ENCODE peak calls at places on chromosomes 1 and 21, in nine cellular contexts. R, E, A, Z, D, I, Q, T and S are unnamed samples.

GRCh38 chr1:32494196-32494595 is 29.3 kb downstream of the ZBTB8B start:
- DNase-seq in Z (no peak), I (no peak), R (no peak), E (no peak), T (no peak), D (no peak), Q (no peak), A (no peak), S (no peak)

GRCh38 chr1:226355679-226356583 is 47.0 kb upstream of the LIN9 start:
- DNase-seq in I (no peak), R (no peak), Q (peak), E (no peak), Z (no peak), A (no peak), T (no peak), D (no peak), S (no peak)

GRCh38 chr1:193676996-193677569 is 490.7 kb upstream of the B3GALT2 start:
- DNase-seq in R (no peak), I (no peak), Q (no peak), D (no peak), Z (no peak), E (no peak), T (no peak), A (no peak), S (no peak)

GRCh38 chr1:204858381-204858821 is 12.3 kb upstream of the NFASC start:
- DNase-seq in D (no peak), R (no peak), A (no peak), I (no peak), T (no peak), Q (no peak), E (no peak), Z (no peak), S (no peak)

GRCh38 chr1:25844485-25845337 is 14.5 kb downstream of the AUNIP start:
- DNase-seq in R (no peak), E (no peak), A (no peak), T (no peak), D (no peak), I (no peak), Z (no peak), Q (no peak), S (no peak)

GRCh38 chr1:16442941-16443340 is 2.4 kb downstream of the NECAP2 start:
- DNase-seq in A (no peak), D (no peak), Q (no peak), T (no peak), R (no peak), Z (no peak), I (no peak), E (no peak), S (no peak)

GRCh38 chr1:202085682-202086373 is 36.9 kb upstream of the GPR37L1 start:
- DNase-seq in I (peak), Q (no peak), R (no peak), D (no peak), A (no peak), E (no peak), T (peak), Z (peak), S (no peak)

GRCh38 chr1:19877821-19878636 is 4.2 kb upstream of the OTUD3 start:
- DNase-seq in E (no peak), Z (no peak), A (no peak), Q (no peak), R (no peak), I (no peak), D (no peak), T (no peak), S (peak)

GRCh38 chr21:39251326-39251725 is 62.1 kb downstream of the BRWD1 start:
- DNase-seq in Z (no peak), I (no peak), R (no peak), Q (no peak), A (no peak), D (no peak), T (peak), E (no peak), S (no peak)

GRCh38 chr1:114718661-114719423 is 2.3 kb upstream of the NRAS start:
- DNase-seq in Z (no peak), A (no peak), R (no peak), D (no peak), T (peak), Q (no peak), E (no peak), I (no peak), S (no peak)

GRCh38 chr1:84020151-84020550 is 21.2 kb upstream of the TTLL7 start:
- DNase-seq in D (no peak), R (no peak), A (no peak), E (no peak), I (no peak), Q (no peak), T (no peak), Z (no peak), S (no peak)

GRCh38 chr1:228848406-228848805 is 113.1 kb downstream of the RHOU start:
- DNase-seq in I (peak), E (no peak), R (no peak), Q (no peak), D (no peak), T (no peak), A (no peak), Z (no peak), S (no peak)

GRCh38 chr1:41444246-41444645 is 40.2 kb downstream of the EDN2 start:
- DNase-seq in E (no peak), Q (no peak), I (no peak), D (no peak), T (no peak), A (no peak), Z (no peak), R (no peak), S (no peak)

GRCh38 chr1:27569506-27570382 is 34.2 kb downstream of the AHDC1 start:
- DNase-seq in E (no peak), Z (peak), R (no peak), A (no peak), D (no peak), T (no peak), Q (peak), I (no peak), S (peak)

GRCh38 chr1:30966690-30967369 is 58.3 kb upstream of the SDC3 start:
- DNase-seq in D (no peak), T (peak), A (no peak), I (no peak), Q (no peak), R (no peak), E (no peak), Z (no peak), S (no peak)

GRCh38 chr1:208165659-208166058 is 78.5 kb downstream of the PLXNA2 start:
- DNase-seq in Z (no peak), T (no peak), A (no peak), R (no peak), E (no peak), D (no peak), I (no peak), Q (no peak), S (peak)

GRCh38 chr1:22611530-22611947 is 24.9 kb upstream of the C1QA start:
- DNase-seq in Q (peak), E (no peak), D (no peak), A (no peak), I (no peak), T (peak), R (no peak), Z (peak), S (peak)

GRCh38 chr1:93919780-93920179 is 10.6 kb upstream of the GCLM start:
- DNase-seq in Z (peak), I (no peak), D (no peak), E (no peak), T (no peak), Q (no peak), R (no peak), A (no peak), S (no peak)

GRCh38 chr1:176450526-176450925 is 12.4 kb upstream of the PAPPA2 start:
- DNase-seq in E (no peak), Z (no peak), T (no peak), Q (no peak), A (no peak), D (no peak), I (no peak), R (no peak), S (no peak)

GRCh38 chr1:234851450-234852438 is 241.8 kb upstream of the IRF2BP2 start:
- DNase-seq in I (no peak), A (no peak), Z (no peak), T (no peak), Q (no peak), R (no peak), D (no peak), E (peak), S (no peak)

GRCh38 chr1:37952738-37953137 is 5.9 kb upstream of the INPP5B start:
- DNase-seq in Z (no peak), D (no peak), T (no peak), A (no peak), R (no peak), Q (no peak), E (no peak), I (peak), S (no peak)

GRCh38 chr1:202228484-202229122 is 35.0 kb downstream of the LGR6 start:
- DNase-seq in A (no peak), Q (no peak), E (no peak), T (no peak), Z (no peak), R (no peak), D (no peak), I (no peak), S (no peak)

GRCh38 chr1:166069390-166069789 is 97.4 kb downstream of the FAM78B start:
- DNase-seq in T (no peak), E (no peak), R (no peak), D (no peak), Z (no peak), I (no peak), Q (no peak), A (no peak), S (no peak)

GRCh38 chr1:118317836-118318614 is 133.0 kb upstream of the SPAG17 start:
- DNase-seq in R (no peak), D (no peak), I (no peak), T (no peak), A (no peak), Q (no peak), Z (peak), E (no peak), S (no peak)

GRCh38 chr21:41147096-41147978 is 20.6 kb upstream of the BACE2 start:
- DNase-seq in A (no peak), Q (no peak), I (no peak), D (no peak), E (no peak), Z (no peak), R (no peak), T (no peak), S (no peak)

GRCh38 chr21:36547464-36547863 is 67.5 kb upstream of the CLDN14 start:
- DNase-seq in D (no peak), A (no peak), T (no peak), I (no peak), R (no peak), E (no peak), Z (no peak), Q (no peak), S (no peak)

GRCh38 chr21:14916676-14917141 is 148.1 kb downstream of the NRIP1 start:
- DNase-seq in Z (no peak), E (no peak), Q (no peak), D (no peak), A (no peak), T (peak), I (no peak), R (no peak), S (no peak)

GRCh38 chr21:14913576-14914146 is 151.1 kb downstream of the NRIP1 start:
- DNase-seq in Z (no peak), I (no peak), A (no peak), D (no peak), T (no peak), Q (no peak), E (no peak), R (no peak), S (no peak)

GRCh38 chr21:14918542-14918941 is 146.3 kb downstream of the NRIP1 start:
- DNase-seq in A (no peak), Q (no peak), T (no peak), R (no peak), D (no peak), E (no peak), Z (no peak), I (no peak), S (no peak)

GRCh38 chr21:14922980-14923379 is 141.8 kb downstream of the NRIP1 start:
- DNase-seq in I (no peak), R (no peak), E (no peak), Z (no peak), D (no peak), Q (no peak), A (no peak), T (no peak), S (no peak)

DNA sequence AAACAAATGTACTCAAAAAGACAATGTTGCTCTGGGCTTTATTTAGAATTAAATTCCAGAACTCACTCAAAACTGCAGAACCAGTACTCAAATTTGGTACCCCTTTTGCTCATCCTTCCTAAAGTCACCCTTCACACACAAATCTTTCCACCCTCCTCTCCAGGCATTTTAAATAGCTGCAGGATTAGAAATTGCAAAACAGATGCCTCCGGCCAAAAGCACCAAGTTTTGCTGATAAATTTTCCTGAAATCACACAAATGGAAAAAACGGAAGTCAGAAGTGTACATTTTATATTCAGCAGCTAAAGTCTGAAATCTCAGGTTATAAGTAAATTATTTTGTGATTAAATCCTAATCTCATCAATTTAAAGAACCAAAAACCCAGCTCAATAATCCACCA is 147.0 kb downstream of the NRIP1 start:
- DNase-seq in T (no peak), Q (no peak), D (no peak), E (no peak), A (no peak), R (no peak), Z (no peak), I (no peak), S (no peak)
- H3K27ac ChIP-seq in T (no peak), Q (no peak), D (no peak), E (no peak), A (no peak), R (no peak), Z (no peak), I (no peak), S (no peak)

GRCh38 chr1:91553196-91553595 is 52.5 kb downstream of the CDC7 start:
- DNase-seq in E (no peak), R (no peak), A (no peak), D (no peak), I (no peak), T (peak), Q (no peak), Z (no peak), S (peak)
- H3K27ac ChIP-seq in E (no peak), R (no peak), A (no peak), D (no peak), I (peak), T (peak), Q (no peak), Z (no peak), S (peak)

GRCh38 chr1:243483084-243483845 is 227.4 kb downstream of the SDCCAG8 start:
- DNase-seq in D (no peak), I (no peak), A (no peak), Q (no peak), T (no peak), R (no peak), Z (peak), E (no peak), S (no peak)
- H3K27ac ChIP-seq in D (no peak), I (no peak), A (no peak), Q (no peak), T (no peak), R (no peak), Z (no peak), E (no peak), S (no peak)

DNA sequence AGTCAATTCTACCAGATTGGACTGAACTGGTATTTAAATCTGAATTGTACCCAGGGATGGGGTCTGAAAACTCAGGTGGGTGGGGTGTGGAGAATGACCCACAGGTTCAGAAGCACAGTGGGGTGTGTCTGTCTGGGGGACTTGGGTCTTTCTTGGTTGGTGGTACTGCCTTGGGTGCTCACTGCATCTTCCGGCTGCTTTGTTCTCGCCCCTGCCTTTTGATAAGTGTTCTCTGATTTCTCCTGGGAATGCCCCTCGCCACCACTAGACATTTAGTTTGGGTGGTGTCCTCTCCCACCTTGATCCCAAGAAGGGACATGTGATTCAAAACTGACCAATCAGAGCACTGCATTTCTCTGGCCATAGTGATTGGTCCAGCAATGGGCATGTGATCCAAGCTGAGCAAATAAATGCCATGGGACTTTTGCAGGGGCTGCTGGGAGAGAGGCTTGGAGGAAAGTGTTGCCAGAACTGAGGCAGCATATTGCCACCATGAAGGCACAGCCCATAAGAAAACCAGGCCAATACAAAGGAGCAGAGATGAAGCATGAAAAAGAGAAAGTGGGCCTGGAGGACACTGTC is 270.5 kb downstream of the NPHP4 start:
- DNase-seq in E (peak), T (no peak), I (peak), A (no peak), D (no peak), Q (no peak), R (no peak), Z (peak), S (no peak)
- H3K27ac ChIP-seq in E (no peak), T (no peak), I (no peak), A (no peak), D (no peak), Q (no peak), R (no peak), Z (no peak), S (no peak)

DNA sequence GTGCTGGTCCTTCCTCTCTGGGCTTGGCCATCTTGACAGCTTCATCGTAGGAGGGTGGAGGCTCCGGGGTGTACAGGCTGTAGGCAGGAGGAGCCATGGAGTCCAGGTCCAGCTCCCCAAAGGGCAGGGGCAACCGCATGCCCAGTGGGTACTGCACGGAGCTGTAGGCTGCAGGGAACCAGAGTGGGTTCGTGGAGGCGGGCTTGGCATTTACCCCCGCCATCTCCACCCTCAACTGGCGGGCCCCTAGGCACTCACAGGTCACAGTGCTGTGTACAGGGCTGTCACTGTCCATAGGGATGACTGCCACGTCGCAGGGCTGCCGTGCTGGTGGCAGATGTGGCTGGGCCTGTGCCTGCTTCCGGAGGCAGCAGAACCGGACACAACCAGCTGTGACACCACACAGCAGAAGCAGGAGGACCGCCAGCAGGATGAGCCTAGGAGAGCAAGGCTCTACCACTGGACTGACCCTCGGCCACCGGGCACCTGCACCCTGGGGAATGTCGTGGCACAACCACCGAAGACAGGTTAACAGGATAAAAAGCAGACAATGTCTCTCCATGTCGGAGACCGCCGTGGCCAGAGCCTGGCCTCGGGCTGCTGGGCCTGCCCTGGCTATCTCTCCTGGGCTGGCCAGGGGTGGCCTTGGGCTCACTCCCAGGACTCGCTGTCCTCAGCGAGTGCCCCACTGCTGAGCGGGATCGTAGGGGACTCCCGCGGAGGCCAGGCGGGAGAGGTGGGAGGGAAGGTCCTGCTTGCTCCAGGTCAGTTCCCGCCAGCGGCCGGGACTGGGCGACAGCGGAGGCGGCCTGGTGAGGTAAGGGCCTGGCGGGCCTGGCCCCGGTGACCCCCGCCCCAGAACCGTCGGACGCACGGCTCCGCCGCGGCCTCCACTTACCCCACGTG is 831 bp downstream of the TMEM52 start:
- DNase-seq in I (no peak), Z (no peak), R (no peak), E (peak), T (no peak), Q (no peak), A (no peak), D (no peak), S (no peak)
- H3K27ac ChIP-seq in I (peak), Z (no peak), R (no peak), E (no peak), T (no peak), Q (no peak), A (no peak), D (no peak), S (no peak)

DNA sequence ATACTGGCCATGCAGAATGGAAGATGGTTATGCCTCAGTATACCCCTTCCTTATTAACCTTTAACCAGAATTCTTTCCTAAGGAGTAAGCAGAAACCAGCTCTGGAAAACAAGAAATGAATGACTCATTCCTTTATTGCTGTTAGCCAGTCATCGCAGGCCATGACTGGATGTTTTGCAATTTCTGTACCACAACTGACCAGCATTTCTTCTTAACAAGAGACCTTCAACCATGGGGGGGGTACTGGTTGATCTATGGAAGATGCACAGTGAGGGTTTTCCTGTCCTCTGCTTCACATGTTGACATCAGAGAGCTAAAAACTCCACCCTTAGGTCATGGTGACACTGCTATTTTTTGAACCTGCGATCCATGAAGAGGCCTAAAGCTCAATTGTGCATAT is 28.0 kb upstream of the RNF2 start:
- DNase-seq in Z (no peak), T (peak), E (no peak), A (no peak), D (peak), R (no peak), Q (no peak), I (no peak), S (no peak)
- H3K27ac ChIP-seq in Z (no peak), T (no peak), E (no peak), A (no peak), D (no peak), R (no peak), Q (no peak), I (no peak), S (no peak)

GRCh38 chr1:8202182-8202905 is 115.6 kb upstream of the SLC45A1 start:
- DNase-seq in I (no peak), Z (peak), T (peak), A (no peak), E (peak), R (no peak), Q (peak), D (peak), S (peak)
- H3K27ac ChIP-seq in I (peak), Z (no peak), T (peak), A (no peak), E (peak), R (no peak), Q (peak), D (peak), S (peak)

GRCh38 chr1:53155945-53156344 is 13.5 kb upstream of the SLC1A7 start:
- DNase-seq in R (no peak), I (no peak), Q (no peak), A (no peak), D (no peak), T (no peak), E (no peak), Z (no peak), S (no peak)

GRCh38 chr1:53155534-53155933 is 13.1 kb upstream of the SLC1A7 start:
- DNase-seq in D (no peak), E (no peak), Z (no peak), Q (no peak), R (no peak), I (no peak), T (no peak), A (no peak), S (no peak)

GRCh38 chr1:53154859-53155438 is 12.5 kb upstream of the SLC1A7 start:
- DNase-seq in D (no peak), A (no peak), E (no peak), Q (no peak), Z (no peak), I (no peak), T (no peak), R (no peak), S (no peak)

GRCh38 chr1:53156783-53157182 is 14.3 kb upstream of the SLC1A7 start:
- DNase-seq in E (no peak), I (no peak), Z (no peak), D (no peak), R (no peak), Q (no peak), T (no peak), A (no peak), S (no peak)

DNA sequence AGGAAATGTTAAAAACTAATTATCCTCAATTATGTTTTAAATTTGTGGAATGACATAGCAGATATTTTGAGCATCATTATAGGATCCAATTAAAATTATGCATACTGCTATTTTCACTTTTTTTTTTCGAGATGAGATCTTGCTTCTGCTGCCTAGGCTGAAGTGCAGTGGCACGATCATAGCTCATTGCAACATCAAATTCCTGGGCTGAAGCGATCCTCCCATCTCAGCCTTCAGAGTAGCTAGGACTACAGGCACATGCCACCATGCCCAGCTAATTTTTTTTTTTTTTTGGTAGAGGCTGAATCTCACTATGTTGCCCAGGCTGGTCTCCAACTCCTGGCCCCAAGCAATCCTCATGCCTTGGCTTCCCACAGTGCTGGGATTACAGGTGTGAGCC is 11.3 kb upstream of the SLC1A7 start:
- DNase-seq in T (no peak), Z (no peak), A (no peak), I (no peak), D (no peak), E (no peak), R (no peak), Q (no peak), S (no peak)
- H3K27ac ChIP-seq in T (no peak), Z (no peak), A (no peak), I (no peak), D (no peak), E (no peak), R (no peak), Q (no peak), S (no peak)